ENCODE peak calls at places on chromosomes 2 and 18, in seven cellular contexts. J is PC-9, P is IMR-90, N is OCI-LY7, Y is uterus, F is AG04450, L is tibial nerve. Z is an unnamed sample.

GRCh38 chr18:63090334-63090733 is 229.2 kb downstream of the BCL2 start:
- DNase-seq in P (no peak), N (no peak), F (no peak), L (no peak), Y (peak; percentile 71), J (no peak), Z (no peak)

GRCh38 chr2:98188351-98189046 is 101.5 kb downstream of the VWA3B start:
- DNase-seq in J (peak; percentile 94), Y (no peak), L (no peak), P (no peak), F (no peak), N (peak; percentile 29), Z (peak; percentile 12)

GRCh38 chr2:69163109-69163508 is 150.1 kb downstream of the ANTXR1 start:
- DNase-seq in N (no peak), P (peak; percentile 88), Y (no peak), F (peak; percentile 47), L (peak; percentile 34), J (peak; percentile 81), Z (peak; percentile 81)

GRCh38 chr2:85854166-85854509 is 34.7 kb downstream of the ST3GAL5 start:
- DNase-seq in Y (no peak), P (no peak), L (no peak), J (no peak), N (no peak), F (no peak), Z (no peak)

GRCh38 chr2:3594493-3595281 is at the start of gene COLEC11:
- DNase-seq in L (no peak), F (no peak), Y (peak; percentile 37), N (no peak), J (no peak), P (no peak), Z (no peak)

GRCh38 chr2:23670245-23670592 is 256.7 kb downstream of the ATAD2B start:
- DNase-seq in N (no peak), P (no peak), L (no peak), Y (no peak), J (no peak), F (no peak), Z (no peak)

GRCh38 chr2:164781394-164781793 is 60.2 kb downstream of the COBLL1 start:
- DNase-seq in Y (no peak), F (no peak), P (no peak), J (no peak), L (no peak), N (no peak), Z (no peak)

GRCh38 chr2:55033076-55033742 is 17.0 kb downstream of the RTN4 start:
- DNase-seq in F (no peak), J (no peak), L (no peak), P (no peak), Y (no peak), N (peak; percentile 56), Z (no peak)

DNA sequence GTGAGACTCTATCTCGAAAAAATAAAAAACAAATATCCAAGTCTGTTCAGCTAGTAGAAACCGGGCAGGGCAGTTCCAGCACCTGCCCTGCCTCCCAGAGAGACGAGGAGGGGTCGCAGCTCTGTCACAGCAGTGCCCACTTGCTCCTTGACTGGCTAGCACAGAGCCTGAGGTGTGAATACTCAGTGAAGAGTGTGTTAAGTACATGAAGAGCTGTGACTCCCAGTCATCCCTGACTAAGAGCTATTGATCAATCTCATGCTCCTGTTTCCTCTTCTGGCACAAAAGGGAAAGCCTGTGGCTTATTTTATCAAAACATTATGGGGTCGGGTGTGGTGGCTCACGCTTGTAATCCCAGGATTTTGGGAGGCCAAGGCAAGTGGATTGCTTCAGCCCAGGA is 83.0 kb upstream of the FZD7 start:
- DNase-seq in L (no peak), J (peak; percentile 36), N (no peak), F (no peak), Y (no peak), P (peak; percentile 54), Z (peak; percentile 69)
- TF ChIP-seq CTCF in L (no peak), J (no peak), N (no peak), F (no peak), Y (no peak), P (no peak), Z (no peak)

GRCh38 chr2:240140920-240141319 is 462 bp upstream of the OTOS start:
- DNase-seq in P (no peak), J (no peak), N (no peak), F (no peak), L (no peak), Y (no peak), Z (no peak)
- TF ChIP-seq CTCF in P (no peak), J (no peak), N (no peak), F (no peak), L (no peak), Y (no peak), Z (no peak)

GRCh38 chr2:147173798-147174197 is 671.0 kb upstream of the ACVR2A start:
- DNase-seq in J (no peak), P (no peak), N (no peak), L (no peak), F (no peak), Y (no peak), Z (no peak)
- TF ChIP-seq CTCF in J (no peak), P (no peak), N (no peak), L (no peak), F (no peak), Y (no peak), Z (no peak)

DNA sequence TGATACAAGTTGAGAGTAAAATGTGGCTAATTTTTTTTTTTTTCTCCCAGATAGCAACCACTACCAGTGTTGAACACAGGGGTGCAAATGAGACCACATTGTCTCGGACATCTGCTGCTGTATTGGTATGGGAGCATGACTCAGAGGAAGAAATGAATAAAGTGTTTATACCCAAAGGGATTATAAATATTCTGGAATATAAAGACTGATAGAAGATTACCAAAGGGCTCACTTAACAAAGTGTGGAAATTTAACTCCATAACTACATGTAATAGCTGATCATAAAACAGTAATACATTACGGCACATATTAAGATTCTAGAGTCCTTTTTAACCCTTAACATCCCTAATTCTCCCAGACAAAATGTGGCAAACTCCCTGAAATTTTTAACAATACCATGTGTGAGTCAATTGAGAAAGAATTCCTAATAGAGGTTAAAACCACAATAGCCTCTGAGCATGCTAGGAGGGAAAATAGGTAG is 1023.0 kb upstream of the ACVR2A start:
- DNase-seq in N (no peak), J (no peak), L (no peak), Y (no peak), F (no peak), P (peak; percentile 32), Z (peak; percentile 90)
- TF ChIP-seq CTCF in N (no peak), J (no peak), L (no peak), Y (no peak), F (peak; percentile 8), P (no peak), Z (peak; percentile 54)

Z was measured in fibroblast of mammary gland.